ENCODE peak calls at places on chromosome 13, in four cellular contexts. K is HL-60, F is GM12878, B is K562. X is an unnamed sample.

GRCh38 chr13:73056054-73056962 is 2.5 kb upstream of the KLF5 start:
- DNase-seq in F (no peak), K (no peak), B (no peak), X (no peak)

GRCh38 chr13:110713981-110714797 is 689 bp downstream of the ING1 start:
- DNase-seq in B (peak), F (no peak), K (peak), X (no peak)

GRCh38 chr13:76379341-76380105 is 506.7 kb downstream of the KCTD12 start:
- DNase-seq in F (no peak), B (no peak), K (no peak), X (no peak)

GRCh38 chr13:40476175-40476958 is 190.1 kb downstream of the FOXO1 start:
- DNase-seq in B (no peak), K (no peak), F (no peak), X (no peak)

GRCh38 chr13:109330123-109330522 is 456.3 kb downstream of the IRS2 start:
- DNase-seq in B (no peak), K (no peak), F (no peak), X (no peak)

GRCh38 chr13:79405501-79405830 is 589 bp downstream of the RBM26 start:
- DNase-seq in F (no peak), K (peak), B (no peak), X (no peak)

GRCh38 chr13:101382086-101382485 is 34.2 kb downstream of the NALCN start:
- DNase-seq in B (no peak), F (no peak), K (no peak), X (no peak)

GRCh38 chr13:79382545-79383275 is 23.3 kb downstream of the RBM26 start:
- DNase-seq in F (no peak), K (no peak), B (no peak), X (no peak)

GRCh38 chr13:36297259-36297599 is 385 bp downstream of the CCDC169 start:
- DNase-seq in B (no peak), F (no peak), K (no peak), X (no peak)

DNA sequence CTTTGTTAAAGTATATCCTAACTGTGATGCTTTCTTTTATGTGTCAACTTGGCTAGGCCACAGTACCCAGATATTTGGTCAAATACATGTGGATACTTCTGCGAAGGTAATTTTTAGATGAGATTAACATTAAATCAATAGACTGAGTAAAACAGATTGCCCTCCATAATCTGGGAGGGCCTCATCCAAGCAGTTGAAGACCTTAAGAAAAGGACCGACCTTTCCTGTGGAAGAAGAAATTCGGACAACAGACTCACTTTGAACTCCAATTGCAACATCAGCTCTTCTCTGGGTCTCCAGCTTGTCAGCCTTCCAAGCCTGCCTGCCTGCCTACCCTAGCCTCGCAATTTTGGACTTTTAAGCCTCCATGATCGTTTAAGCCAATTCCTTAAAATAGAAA is 57.9 kb upstream of the DOCK9 start:
- DNase-seq in F (no peak), K (no peak), B (no peak), X (no peak)
- TF ChIP-seq SPI1 in F (no peak), K (no peak), B (no peak), X (no peak)

GRCh38 chr13:50375792-50376191 is 360.5 kb downstream of the KCNRG start:
- DNase-seq in K (no peak), B (no peak), F (no peak), X (no peak)
- TF ChIP-seq SPI1 in K (no peak), B (no peak), F (no peak), X (no peak)

GRCh38 chr13:48749144-48749543 is 95.4 kb downstream of the CYSLTR2 start:
- DNase-seq in B (no peak), F (no peak), K (no peak), X (no peak)

GRCh38 chr13:48750588-48751383 is 97.1 kb downstream of the CYSLTR2 start:
- DNase-seq in B (no peak), K (no peak), F (no peak), X (no peak)

GRCh38 chr13:48746816-48747215 is 93.1 kb downstream of the CYSLTR2 start:
- DNase-seq in B (no peak), F (no peak), K (no peak), X (no peak)

GRCh38 chr13:48748681-48749080 is 95.0 kb downstream of the CYSLTR2 start:
- DNase-seq in B (no peak), F (no peak), K (no peak), X (no peak)

GRCh38 chr13:48749699-48750473 is 96.2 kb downstream of the CYSLTR2 start:
- DNase-seq in F (peak), B (peak), K (no peak), X (no peak)
- TF ChIP-seq SPI1 in F (no peak), B (no peak), K (no peak), X (no peak)

DNA sequence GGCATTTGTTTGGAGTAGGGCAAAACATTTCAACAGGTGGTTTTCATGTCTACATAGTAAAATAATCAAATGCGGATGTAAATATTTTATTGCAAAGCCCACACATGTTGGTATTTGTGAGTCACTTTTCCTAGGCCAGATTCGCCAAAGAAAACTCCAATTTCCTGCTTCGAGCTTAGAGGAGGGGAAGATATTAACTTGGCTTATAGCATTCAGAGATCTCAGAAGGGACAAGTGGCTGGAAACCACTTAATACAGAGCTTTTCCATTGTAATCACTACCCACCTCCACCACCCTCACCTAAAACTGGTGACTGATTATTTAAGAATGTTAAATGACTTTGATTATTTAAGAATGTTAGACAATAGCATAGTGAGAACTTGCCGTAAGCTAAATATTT is 530.6 kb upstream of the SPRY2 start:
- DNase-seq in B (no peak), K (no peak), F (no peak), X (no peak)
- TF ChIP-seq SPI1 in B (no peak), K (no peak), F (no peak), X (no peak)

DNA sequence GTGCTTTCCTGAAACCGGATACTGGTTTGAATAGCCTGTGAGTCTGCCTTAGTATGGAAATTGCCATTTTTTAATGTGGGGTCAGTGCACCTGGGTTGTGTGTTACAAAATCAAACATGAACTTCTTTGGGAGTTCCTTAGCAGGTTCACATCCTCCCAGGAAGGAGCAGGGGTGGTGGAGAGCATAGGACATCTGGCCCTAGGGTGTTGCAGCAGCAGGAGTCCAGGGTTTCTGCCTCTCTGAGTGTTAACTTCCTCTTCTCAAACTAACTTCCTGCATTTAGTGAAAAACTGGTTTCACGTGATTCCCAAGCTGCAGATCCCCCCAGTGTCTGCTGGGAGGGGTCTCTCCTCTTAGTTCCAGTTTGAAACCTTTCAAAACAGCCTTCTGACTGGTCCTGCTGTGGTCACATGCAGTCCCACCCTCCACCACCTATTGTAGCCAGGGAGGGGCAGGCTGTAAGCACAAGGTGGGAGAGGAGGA is 7.2 kb downstream of the RNASEH2B start:
- DNase-seq in K (peak), F (no peak), B (no peak), X (no peak)
- TF ChIP-seq SPI1 in K (peak), F (no peak), B (no peak), X (no peak)

DNA sequence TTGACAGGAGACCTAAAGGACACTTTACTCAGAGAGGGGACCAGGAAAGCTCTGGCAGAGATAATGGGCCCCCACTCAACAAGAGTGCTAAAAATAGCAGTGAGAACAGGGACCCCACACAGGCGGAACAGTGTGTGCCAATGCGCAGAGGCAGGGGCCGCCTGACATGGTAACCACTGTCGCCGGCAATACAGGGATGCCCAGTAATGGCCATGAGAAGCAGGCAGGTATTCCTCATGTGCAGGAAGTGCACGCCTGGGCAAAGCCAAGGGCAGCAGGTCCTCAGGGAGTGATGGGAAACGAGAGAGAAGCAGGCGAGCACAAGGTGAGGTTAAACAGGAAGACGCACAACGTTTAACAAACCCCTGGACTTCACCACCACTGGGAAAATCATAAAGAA is 757.1 kb downstream of the LIG4 start:
- DNase-seq in B (no peak), F (no peak), K (no peak), X (no peak)
- TF ChIP-seq SPI1 in B (no peak), F (no peak), K (no peak), X (no peak)

DNA sequence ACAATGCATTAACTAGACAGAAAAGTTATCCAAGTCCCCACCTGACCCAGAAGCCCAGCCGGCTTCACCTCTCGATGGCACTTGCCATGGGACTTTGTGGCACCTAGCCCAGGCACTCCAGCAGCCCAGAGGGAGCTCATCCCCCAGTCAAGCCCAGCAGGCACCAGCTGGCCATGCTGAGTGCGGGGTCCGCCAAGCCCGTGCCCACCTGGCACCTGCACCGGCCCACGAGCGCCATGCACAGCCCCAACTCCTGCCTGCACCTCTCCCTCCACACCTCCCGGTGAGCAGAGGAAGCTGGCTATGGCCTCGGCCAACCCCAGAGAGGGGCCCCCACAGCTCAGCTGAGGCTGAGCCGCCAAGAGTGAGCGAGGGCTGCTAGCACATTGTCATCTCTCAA is 1759.1 kb downstream of the OLFM4 start:
- DNase-seq in F (no peak), K (no peak), B (no peak), X (no peak)
- TF ChIP-seq SPI1 in F (no peak), K (no peak), B (no peak), X (no peak)

GRCh38 chr13:48733739-48734329 is 80.1 kb downstream of the CYSLTR2 start:
- DNase-seq in B (no peak), K (no peak), F (no peak), X (no peak)

GRCh38 chr13:48741377-48741776 is 87.6 kb downstream of the CYSLTR2 start:
- DNase-seq in K (no peak), B (no peak), F (no peak), X (no peak)

GRCh38 chr13:48739346-48740037 is 85.8 kb downstream of the CYSLTR2 start:
- DNase-seq in K (no peak), B (no peak), F (no peak), X (no peak)

GRCh38 chr13:48738261-48738755 is 84.6 kb downstream of the CYSLTR2 start:
- DNase-seq in B (no peak), K (peak), F (no peak), X (no peak)

GRCh38 chr13:48737689-48738088 is 84.0 kb downstream of the CYSLTR2 start:
- DNase-seq in F (no peak), K (no peak), B (no peak), X (no peak)
- TF ChIP-seq SPI1 in F (no peak), K (no peak), B (no peak), X (no peak)

GRCh38 chr13:31996611-31997010 is 35.0 kb upstream of the FRY start:
- DNase-seq in K (no peak), F (no peak), B (no peak), X (no peak)
- TF ChIP-seq SPI1 in K (no peak), F (no peak), B (no peak), X (no peak)

GRCh38 chr13:104993708-104994107 is 1541.8 kb downstream of the EFNB2 start:
- DNase-seq in K (no peak), F (no peak), B (no peak), X (no peak)
- TF ChIP-seq SPI1 in K (no peak), F (no peak), B (no peak), X (no peak)

X was measured in GM12891.